ENCODE peak calls at places on chromosomes 1 and 21, in eight cellular contexts. I is dorsolateral prefrontal cortex; T is activated CD8-positive, alpha-beta T cell treated with anti-CD3 and anti-CD28 coated beads for 36 hours; R is heart right ventricle; J is tibial nerve; S is foreskin fibroblast; F is foreskin keratinocyte; N is endodermal cell. W is an unnamed sample.

GRCh38 chr1:155070721-155071556 is 7.4 kb downstream of the EFNA4 start:
- DNase-seq in F (no peak), T (peak; percentile 90), S (peak; percentile 88), I (peak; percentile 72), N (peak; percentile 96), J (no peak), R (peak; percentile 69), W (peak; percentile 73)

GRCh38 chr1:63328140-63328521 is 5.8 kb downstream of the FOXD3 start:
- DNase-seq in I (no peak), S (no peak), R (no peak), F (no peak), J (no peak), T (no peak), N (peak; percentile 67), W (no peak)

GRCh38 chr1:15350551-15351200 is 59.0 kb upstream of the EFHD2 start:
- DNase-seq in S (no peak), T (no peak), J (no peak), R (no peak), I (no peak), N (no peak), F (no peak), W (no peak)

GRCh38 chr1:161096514-161096913 is 1.6 kb upstream of the KLHDC9 start:
- DNase-seq in J (peak; percentile 30), N (no peak), R (peak; percentile 43), F (peak; percentile 31), S (peak; percentile 88), T (no peak), I (no peak), W (peak; percentile 69)

GRCh38 chr1:94544706-94545490 is 3.3 kb upstream of the F3 start:
- DNase-seq in S (peak; percentile 83), J (no peak), R (no peak), F (no peak), N (no peak), T (no peak), I (no peak), W (peak; percentile 79)

GRCh38 chr1:31855038-31855845 is 39.4 kb upstream of the SPOCD1 start:
- DNase-seq in N (no peak), R (no peak), J (no peak), T (no peak), I (no peak), F (peak; percentile 4), S (peak; percentile 75), W (peak; percentile 70)

GRCh38 chr1:248858096-248858890 is 592 bp downstream of the ZNF692 start:
- DNase-seq in N (peak; percentile 93), R (peak; percentile 48), F (no peak), J (no peak), T (peak; percentile 43), I (peak; percentile 51), S (peak; percentile 84), W (peak; percentile 63)

GRCh38 chr1:32275424-32275823 is 16.5 kb upstream of the HDAC1 start:
- DNase-seq in F (no peak), N (peak; percentile 74), S (peak; percentile 44), J (no peak), T (no peak), R (no peak), I (no peak), W (peak; percentile 45)

GRCh38 chr1:161082996-161083742 is 6.2 kb downstream of the NECTIN4 start:
- DNase-seq in N (peak; percentile 75), J (peak; percentile 40), S (peak; percentile 96), T (no peak), F (peak; percentile 83), R (no peak), I (no peak), W (peak; percentile 98)

GRCh38 chr1:234992065-234992464 is 136.6 kb downstream of the TOMM20 start:
- DNase-seq in R (no peak), F (no peak), J (no peak), S (no peak), N (peak; percentile 35), I (no peak), T (no peak), W (no peak)

GRCh38 chr1:151990856-151991198 is 2.8 kb downstream of the S100A10 start:
- DNase-seq in J (no peak), I (no peak), T (no peak), F (no peak), S (peak; percentile 89), N (no peak), R (peak; percentile 70), W (peak; percentile 70)

GRCh38 chr1:116020668-116021272 is 44.5 kb downstream of the SLC22A15 start:
- DNase-seq in R (peak; percentile 39), J (no peak), N (peak; percentile 88), T (peak; percentile 79), S (peak; percentile 65), F (no peak), I (peak; percentile 84), W (peak; percentile 80)

GRCh38 chr1:244210884-244211558 is 159.9 kb downstream of the ZBTB18 start:
- DNase-seq in S (no peak), J (no peak), F (no peak), R (no peak), N (peak; percentile 91), T (no peak), I (no peak), W (no peak)

GRCh38 chr1:115811140-115811828 is 29.6 kb downstream of the NHLH2 start:
- DNase-seq in N (no peak), I (no peak), F (no peak), S (no peak), T (no peak), J (no peak), R (no peak), W (no peak)

GRCh38 chr1:13766906-13767564 is 67.0 kb downstream of the PRDM2 start:
- DNase-seq in N (no peak), I (no peak), T (no peak), R (no peak), S (peak; percentile 75), J (no peak), F (peak; percentile 41), W (peak; percentile 48)

GRCh38 chr1:207058878-207059867 is 6.1 kb downstream of the PFKFB2 start:
- DNase-seq in J (no peak), N (peak; percentile 67), T (no peak), I (no peak), R (no peak), F (no peak), S (no peak), W (no peak)

GRCh38 chr1:25256578-25257129 is 9.4 kb upstream of the RSRP1 start:
- DNase-seq in N (no peak), F (no peak), R (no peak), S (no peak), T (no peak), I (no peak), J (no peak), W (no peak)

GRCh38 chr1:230274254-230274653 is 151.9 kb downstream of the PGBD5 start:
- DNase-seq in R (no peak), F (no peak), T (peak; percentile 58), N (no peak), I (no peak), S (no peak), J (no peak), W (no peak)

GRCh38 chr1:168100315-168101002 is 36.3 kb downstream of the GPR161 start:
- DNase-seq in I (no peak), F (no peak), S (no peak), N (no peak), T (no peak), J (no peak), R (no peak), W (no peak)

GRCh38 chr1:19448491-19449439 is 36.6 kb downstream of the CAPZB start:
- DNase-seq in N (peak; percentile 65), S (peak; percentile 99), T (peak; percentile 71), J (peak; percentile 50), F (peak; percentile 63), R (peak; percentile 73), I (no peak), W (peak; percentile 82)

GRCh38 chr1:34803770-34804169 is 11.0 kb downstream of the GJA4 start:
- DNase-seq in N (no peak), F (no peak), S (no peak), J (no peak), T (no peak), R (no peak), I (no peak), W (no peak)

GRCh38 chr1:81023187-81023724 is 777.5 kb upstream of the ADGRL2 start:
- DNase-seq in J (no peak), N (no peak), T (no peak), I (no peak), S (no peak), F (no peak), R (no peak), W (no peak)

GRCh38 chr21:8991968-8992621 is 1529.3 kb upstream of the TPTE start:
- DNase-seq in T (no peak), R (no peak), N (no peak), I (no peak), S (no peak), J (no peak), F (no peak), W (no peak)

GRCh38 chr1:222171005-222171404 is 376.9 kb downstream of the HHIPL2 start:
- DNase-seq in R (no peak), N (peak; percentile 57), S (peak; percentile 71), I (no peak), F (no peak), T (no peak), J (no peak), W (peak; percentile 79)
- TF ChIP-seq CTCF in R (peak; percentile 53), N (peak; percentile 83), S (peak; percentile 64), I (peak; percentile 39), F (peak; percentile 78), T (no peak), J (peak; percentile 9), W (peak; percentile 79)

DNA sequence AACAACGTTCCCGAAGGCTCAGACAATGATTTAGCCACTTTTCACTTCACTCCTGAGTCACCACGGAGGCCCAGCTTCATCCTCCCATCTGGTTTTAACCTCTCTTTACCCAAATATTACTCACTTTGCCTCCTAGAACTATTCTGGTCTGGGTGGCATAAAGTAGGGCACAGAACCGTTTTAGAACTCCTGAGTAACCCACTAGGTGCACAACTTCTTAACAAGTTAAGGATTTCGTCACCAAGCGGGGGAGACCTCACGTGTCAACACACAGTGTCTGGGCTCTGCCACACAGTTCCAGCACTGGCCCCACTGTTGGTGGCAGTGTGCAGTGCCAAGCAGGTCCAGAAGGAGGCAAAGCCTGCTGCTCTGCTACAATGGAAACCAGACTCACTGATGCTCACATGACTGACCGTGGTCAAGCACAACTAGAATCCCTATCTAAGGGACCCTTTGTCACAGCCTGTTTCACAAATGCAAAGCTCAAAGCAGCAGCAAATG is 121.7 kb downstream of the SIPA1L2 start:
- DNase-seq in S (no peak), R (no peak), I (peak; percentile 87), N (peak; percentile 57), F (no peak), J (no peak), T (no peak), W (no peak)
- TF ChIP-seq CTCF in S (no peak), R (no peak), I (peak; percentile 35), N (peak; percentile 67), F (no peak), J (peak; percentile 18), T (no peak), W (peak; percentile 12)

DNA sequence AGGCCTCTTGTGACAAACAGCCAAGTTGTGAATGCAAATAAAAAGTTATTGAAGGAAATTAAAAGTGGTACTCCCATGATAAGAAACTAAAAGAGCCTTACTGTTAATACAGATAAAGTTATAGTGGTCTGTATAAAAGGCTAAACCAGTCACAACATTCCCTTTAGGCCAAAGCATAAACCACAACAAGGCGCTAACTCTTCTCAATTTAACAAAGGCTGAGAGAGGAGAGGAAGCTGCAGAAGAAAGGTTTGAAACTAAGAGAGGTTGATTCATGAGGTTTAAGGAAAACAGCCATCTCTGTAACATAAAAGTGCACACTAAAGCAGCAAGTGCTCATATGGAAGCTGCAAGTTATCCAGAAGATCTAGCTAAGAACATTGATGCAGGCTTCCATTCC is 10.7 kb downstream of the C1orf105 start:
- DNase-seq in T (no peak), N (no peak), I (no peak), J (no peak), S (no peak), F (no peak), R (no peak), W (no peak)
- TF ChIP-seq CTCF in T (no peak), N (no peak), I (no peak), J (no peak), S (no peak), F (no peak), R (no peak), W (no peak)

GRCh38 chr1:156591432-156592157 is at the start of gene NAXE:
- DNase-seq in R (peak; percentile 69), T (peak; percentile 73), N (peak; percentile 92), J (peak; percentile 53), I (peak; percentile 55), S (peak; percentile 85), F (no peak), W (peak; percentile 57)
- TF ChIP-seq CTCF in R (no peak), T (no peak), N (no peak), J (peak; percentile 7), I (no peak), S (no peak), F (no peak), W (no peak)

W was measured in choroid plexus epithelial cell.